ENCODE peak calls at places on chromosomes 7 and 10, in eight cellular contexts. F is IMR-90, Q is HFF-Myc, T is cardiac muscle cell, K is hepatocyte, D is astrocyte of the spinal cord, X is lower leg skin, P is osteocyte. N is an unnamed sample.

GRCh38 chr7:20858913-20859312 is 72.2 kb upstream of the SP8 start:
- DNase-seq in X (no peak), F (no peak), K (no peak), P (no peak), Q (no peak), D (no peak), T (no peak), N (no peak)

GRCh38 chr7:41809081-41809480 is 106.2 kb upstream of the INHBA start:
- DNase-seq in Q (no peak), F (no peak), P (no peak), D (no peak), T (peak), K (no peak), X (no peak), N (no peak)

GRCh38 chr7:122864016-122864415 is 22.2 kb downstream of the CADPS2 start:
- DNase-seq in X (no peak), T (peak), D (no peak), F (no peak), K (no peak), P (no peak), Q (no peak), N (no peak)

GRCh38 chr7:23759556-23760391 is 49.8 kb downstream of the STK31 start:
- DNase-seq in P (no peak), X (no peak), K (no peak), Q (peak), T (peak), D (peak), F (peak), N (no peak)

GRCh38 chr10:46787321-46787615 is 124.0 kb upstream of the PTPN20 start:
- DNase-seq in Q (peak), P (no peak), D (peak), T (peak), K (peak), F (peak), X (peak), N (no peak)

GRCh38 chr7:78510580-78511188 is 712.1 kb downstream of the PHTF2 start:
- DNase-seq in P (no peak), K (peak), Q (peak), D (peak), X (no peak), F (peak), T (peak), N (peak)

GRCh38 chr7:4519819-4520520 is 162.1 kb upstream of the FOXK1 start:
- DNase-seq in Q (no peak), F (no peak), X (no peak), T (no peak), P (no peak), D (no peak), K (no peak), N (no peak)

GRCh38 chr10:102072867-102073527 is 7.8 kb downstream of the HPS6 start:
- DNase-seq in P (peak), X (peak), D (peak), F (peak), K (peak), T (peak), Q (peak), N (peak)

GRCh38 chr7:6256709-6257535 is 15.5 kb downstream of the CYTH3 start:
- DNase-seq in X (peak), Q (peak), T (peak), P (no peak), D (peak), K (peak), F (peak), N (no peak)

GRCh38 chr10:43653746-43654145 is 5.1 kb upstream of the ZNF32 start:
- DNase-seq in D (no peak), X (no peak), K (no peak), F (peak), T (no peak), P (no peak), Q (no peak), N (no peak)

GRCh38 chr7:141663081-141663510 is 38.9 kb downstream of the DENND11 start:
- DNase-seq in F (no peak), T (peak), D (no peak), Q (no peak), P (no peak), K (peak), X (no peak), N (no peak)

GRCh38 chr7:39501358-39501757 is 64.8 kb upstream of the YAE1 start:
- DNase-seq in D (no peak), F (peak), Q (no peak), T (no peak), K (no peak), X (no peak), P (no peak), N (no peak)

GRCh38 chr7:85186521-85187241 is at the start of gene SEMA3D:
- DNase-seq in X (peak), P (peak), K (peak), F (peak), D (peak), T (peak), Q (peak), N (peak)

GRCh38 chr10:131180941-131181855 is 130.3 kb downstream of the TCERG1L start:
- DNase-seq in P (peak), F (no peak), Q (no peak), T (no peak), X (no peak), K (no peak), D (no peak), N (no peak)

GRCh38 chr10:69968830-69969229 is 83.8 kb upstream of the MACROH2A2 start:
- DNase-seq in X (no peak), D (no peak), T (no peak), P (no peak), Q (no peak), F (peak), K (peak), N (no peak)

GRCh38 chr7:104499975-104500374 is 171.6 kb downstream of the LHFPL3 start:
- DNase-seq in P (no peak), T (no peak), F (no peak), D (no peak), Q (no peak), K (no peak), X (no peak), N (no peak)

GRCh38 chr7:43834463-43835251 is 34.7 kb downstream of the MRPS24 start:
- DNase-seq in T (peak), X (no peak), D (peak), F (peak), Q (no peak), K (no peak), P (no peak), N (no peak)

GRCh38 chr7:101688183-101688831 is 59.2 kb upstream of the MYL10 start:
- DNase-seq in D (peak), P (peak), T (peak), F (peak), X (peak), K (peak), Q (no peak), N (peak)

GRCh38 chr7:121113288-121113687 is 124.8 kb downstream of the CPED1 start:
- DNase-seq in K (no peak), X (no peak), P (no peak), F (peak), T (no peak), Q (no peak), D (peak), N (no peak)

DNA sequence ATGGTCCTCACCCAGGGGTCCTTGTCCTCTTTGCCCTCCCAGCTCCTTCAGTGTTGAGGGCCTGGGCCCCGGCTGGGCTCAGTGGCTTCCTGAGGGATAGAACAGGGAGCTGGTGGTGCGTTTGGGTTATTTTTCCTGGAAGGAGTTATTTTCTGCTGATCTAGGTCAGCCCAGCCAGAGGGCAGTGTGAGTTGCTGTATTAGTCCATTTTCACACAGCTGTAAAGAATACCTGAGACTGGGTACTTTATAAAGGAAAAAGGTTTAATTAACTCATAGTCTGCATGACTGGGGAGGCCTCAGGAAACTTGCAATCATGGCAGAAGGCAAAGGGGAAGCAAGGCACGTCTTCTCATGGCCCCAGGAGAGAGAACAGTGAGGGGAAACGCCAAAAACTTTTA is 122.4 kb upstream of the PCBD1 start:
- DNase-seq in F (no peak), D (no peak), K (no peak), P (no peak), X (no peak), Q (no peak), T (no peak), N (no peak)
- TF ChIP-seq CTCF in F (no peak), D (no peak), K (peak), P (no peak), X (no peak), Q (peak), T (peak), N (no peak)

GRCh38 chr10:132555648-132556575 is 18.3 kb downstream of the INPP5A start:
- DNase-seq in T (no peak), P (no peak), Q (no peak), X (no peak), F (no peak), K (no peak), D (no peak), N (peak)
- TF ChIP-seq CTCF in T (no peak), P (no peak), Q (no peak), X (no peak), F (no peak), K (no peak), D (no peak), N (no peak)

GRCh38 chr7:100372256-100372655 is 1.0 kb upstream of the PILRA start:
- DNase-seq in T (peak), K (peak), F (peak), X (no peak), Q (no peak), P (no peak), D (no peak), N (no peak)

GRCh38 chr7:100371561-100372171 is 1.6 kb upstream of the PILRA start:
- DNase-seq in F (no peak), D (no peak), P (no peak), T (no peak), X (no peak), K (no peak), Q (no peak), N (no peak)

GRCh38 chr7:100374601-100375000 is 1.3 kb downstream of the PILRA start:
- DNase-seq in P (no peak), F (no peak), Q (no peak), T (no peak), X (no peak), K (no peak), D (no peak), N (no peak)

GRCh38 chr7:100372694-100373093 is 593 bp upstream of the PILRA start:
- DNase-seq in X (no peak), T (no peak), K (no peak), Q (no peak), F (no peak), P (no peak), D (no peak), N (no peak)

DNA sequence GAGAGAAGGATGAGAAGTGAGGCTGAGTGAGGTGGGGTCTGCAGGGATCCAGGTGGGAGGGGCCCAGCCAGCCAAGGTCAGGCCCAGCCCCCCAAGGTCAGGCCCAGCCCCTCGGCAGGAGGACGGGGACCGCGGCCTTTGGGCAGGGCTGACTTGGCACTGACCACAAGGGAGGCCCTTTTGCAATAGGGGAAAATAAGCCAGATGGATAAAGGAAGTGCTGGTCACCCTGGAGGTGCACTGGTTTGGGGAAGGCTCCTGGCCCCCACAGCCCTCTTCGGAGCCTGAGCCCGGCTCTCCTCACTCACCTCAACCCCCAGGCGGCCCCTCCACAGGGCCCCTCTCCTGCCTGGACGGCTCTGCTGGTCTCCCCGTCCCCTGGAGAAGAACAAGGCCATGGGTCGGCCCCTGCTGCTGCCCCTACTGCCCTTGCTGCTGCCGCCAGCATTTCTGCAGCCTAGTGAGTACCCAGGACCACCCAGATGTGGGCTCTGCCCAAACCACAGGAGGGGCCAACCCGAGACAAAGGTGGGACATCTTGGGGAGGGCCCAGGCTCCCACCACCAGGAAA is at the start of gene PILRA:
- DNase-seq in Q (no peak), T (peak), K (no peak), P (no peak), D (no peak), X (no peak), F (no peak), N (no peak)
- TF ChIP-seq CTCF in Q (no peak), T (no peak), K (no peak), P (no peak), D (no peak), X (no peak), F (no peak), N (no peak)

GRCh38 chr7:526474-527034 is 6.9 kb upstream of the PDGFA start:
- DNase-seq in D (no peak), P (no peak), K (no peak), F (no peak), T (no peak), Q (no peak), X (no peak), N (no peak)

GRCh38 chr7:528451-528850 is 8.8 kb upstream of the PDGFA start:
- DNase-seq in T (no peak), F (no peak), D (no peak), Q (no peak), X (no peak), P (no peak), K (no peak), N (no peak)

GRCh38 chr7:525740-526139 is 6.1 kb upstream of the PDGFA start:
- DNase-seq in K (no peak), D (no peak), F (no peak), X (no peak), Q (no peak), P (no peak), T (no peak), N (no peak)

GRCh38 chr7:524800-525199 is 5.2 kb upstream of the PDGFA start:
- DNase-seq in D (no peak), K (no peak), T (no peak), F (no peak), Q (no peak), P (no peak), X (no peak), N (no peak)

GRCh38 chr7:527723-528122 is 8.1 kb upstream of the PDGFA start:
- DNase-seq in F (no peak), T (no peak), X (no peak), K (no peak), D (no peak), Q (no peak), P (no peak), N (no peak)
- TF ChIP-seq CTCF in F (no peak), T (no peak), X (no peak), K (no peak), D (no peak), Q (no peak), P (no peak), N (no peak)

N was measured in glutamatergic neuron.